ENCODE peak calls at places on chromosomes 3 and 15, in ten cellular contexts. L is Peyer's patch, K is IMR-90, O is stomach, T is spleen, C is testis, W is tibial nerve, J is gastrocnemius medialis, F is upper lobe of left lung, H is thyroid gland. Y is an unnamed sample.

GRCh38 chr3:179067291-179067690 is 4.3 kb downstream of the ZMAT3 start:
- DNase-seq in L (no peak), K (no peak), O (no peak), T (no peak), C (no peak), W (no peak), J (no peak), F (no peak), H (no peak), Y (no peak)

GRCh38 chr3:144942501-144943197 is 971.0 kb downstream of the DIPK2A start:
- DNase-seq in L (no peak), K (no peak), O (no peak), T (no peak), C (no peak), W (no peak), J (no peak), F (no peak), H (no peak), Y (no peak)

GRCh38 chr3:58333206-58334012 is 717 bp downstream of the PXK start:
- DNase-seq in L (peak), K (no peak), O (peak), T (peak), C (peak), W (no peak), J (no peak), F (peak), H (peak), Y (peak)

GRCh38 chr3:31495971-31496370 is 36.8 kb upstream of the STT3B start:
- DNase-seq in L (no peak), K (peak), O (no peak), T (no peak), C (no peak), W (no peak), J (no peak), F (no peak), H (no peak), Y (no peak)

GRCh38 chr15:39969871-39970270 is 36.0 kb downstream of the EIF2AK4 start:
- DNase-seq in L (peak), K (peak), O (peak), T (no peak), C (no peak), W (peak), J (no peak), F (peak), H (no peak), Y (peak)

GRCh38 chr15:78957416-78958093 is 12.7 kb upstream of the CTSH start:
- DNase-seq in L (no peak), K (no peak), O (no peak), T (no peak), C (no peak), W (no peak), J (no peak), F (no peak), H (no peak), Y (no peak)

GRCh38 chr3:72004749-72005292 is 219.9 kb upstream of the PROK2 start:
- DNase-seq in L (no peak), K (peak), O (no peak), T (no peak), C (no peak), W (no peak), J (no peak), F (no peak), H (no peak), Y (no peak)

GRCh38 chr15:99619712-99620111 is 53.9 kb downstream of the MEF2A start:
- DNase-seq in L (no peak), K (peak), O (no peak), T (no peak), C (no peak), W (no peak), J (no peak), F (no peak), H (no peak), Y (no peak)

GRCh38 chr15:57343526-57343925 is 32.8 kb upstream of the CGNL1 start:
- DNase-seq in L (no peak), K (no peak), O (no peak), T (no peak), C (no peak), W (no peak), J (no peak), F (no peak), H (no peak), Y (no peak)

GRCh38 chr15:94306700-94307650 is 75.6 kb downstream of the MCTP2 start:
- DNase-seq in L (no peak), K (peak), O (no peak), T (no peak), C (no peak), W (no peak), J (no peak), F (no peak), H (no peak), Y (no peak)

GRCh38 chr3:73663495-73663894 is 38.8 kb upstream of the PDZRN3 start:
- DNase-seq in L (no peak), K (no peak), O (no peak), T (no peak), C (no peak), W (no peak), J (no peak), F (no peak), H (no peak), Y (no peak)

GRCh38 chr3:184741798-184742675 is 30.2 kb upstream of the MAGEF1 start:
- DNase-seq in L (peak), K (no peak), O (peak), T (peak), C (no peak), W (no peak), J (no peak), F (no peak), H (no peak), Y (no peak)

GRCh38 chr15:65264877-65265430 is 21.7 kb downstream of the PARP16 start:
- DNase-seq in L (no peak), K (peak), O (no peak), T (no peak), C (no peak), W (no peak), J (no peak), F (no peak), H (no peak), Y (no peak)

GRCh38 chr3:159846255-159846654 is 142.4 kb upstream of the IL12A start:
- DNase-seq in L (no peak), K (no peak), O (no peak), T (no peak), C (no peak), W (no peak), J (no peak), F (no peak), H (no peak), Y (no peak)

DNA sequence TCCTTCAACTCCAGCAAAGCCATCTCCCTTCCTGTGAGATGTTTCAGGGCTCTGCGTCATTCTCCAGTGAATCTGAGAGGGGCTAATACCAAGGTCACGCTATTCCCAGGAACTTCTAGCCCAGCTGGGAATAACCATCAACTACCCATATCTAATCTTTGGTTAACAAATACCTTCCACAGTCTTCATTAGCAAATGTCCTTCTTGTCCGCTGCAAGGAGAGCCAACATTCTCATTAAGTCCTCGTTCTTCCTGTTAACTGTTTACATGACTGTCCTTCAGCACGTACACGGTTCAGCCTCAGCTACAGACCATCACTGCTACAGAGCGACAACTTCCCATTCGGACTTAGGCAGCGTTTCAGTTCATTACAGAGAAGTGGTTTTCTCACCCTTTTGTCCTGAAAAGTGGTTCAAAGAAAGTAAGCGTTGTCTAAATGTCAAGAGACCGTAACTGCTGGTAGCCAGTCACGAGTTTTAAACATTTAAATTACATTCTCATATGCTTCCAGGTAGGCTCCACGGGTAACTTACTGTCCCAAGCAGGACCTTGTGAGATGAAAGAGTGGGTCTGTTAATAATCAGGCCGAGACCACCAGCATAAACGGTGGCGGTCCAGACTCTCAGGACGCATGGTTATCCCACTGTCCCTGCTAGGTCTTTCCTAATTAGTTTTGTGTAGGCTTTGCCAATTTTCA is 63.9 kb downstream of the CHSY1 start:
- DNase-seq in L (no peak), K (peak), O (no peak), T (no peak), C (no peak), W (no peak), J (no peak), F (no peak), H (no peak), Y (no peak)
- H3K4me3 ChIP-seq in L (no peak), K (peak), O (peak), T (peak), C (peak), W (no peak), J (peak), F (peak), H (no peak), Y (no peak)

GRCh38 chr3:141737828-141738635 is at the start of gene RNF7:
- DNase-seq in L (peak), K (peak), O (peak), T (peak), C (peak), W (peak), J (peak), F (peak), H (peak), Y (peak)
- TF ChIP-seq POLR2A in L (peak), K (peak), O (no peak), T (peak), C (peak), W (peak), J (peak), F (peak), H (no peak), Y (peak)

GRCh38 chr15:29114277-29115092 is 155.1 kb downstream of the NSMCE3 start:
- DNase-seq in L (no peak), K (no peak), O (no peak), T (no peak), C (no peak), W (no peak), J (no peak), F (no peak), H (no peak), Y (no peak)

GRCh38 chr15:29116970-29117700 is 152.5 kb downstream of the NSMCE3 start:
- DNase-seq in L (no peak), K (no peak), O (no peak), T (no peak), C (no peak), W (no peak), J (no peak), F (no peak), H (no peak), Y (no peak)

GRCh38 chr15:29113336-29114276 is 156.0 kb downstream of the NSMCE3 start:
- DNase-seq in L (no peak), K (no peak), O (no peak), T (no peak), C (peak), W (no peak), J (no peak), F (no peak), H (no peak), Y (no peak)

GRCh38 chr15:29117778-29118177 is 151.8 kb downstream of the NSMCE3 start:
- DNase-seq in L (no peak), K (no peak), O (no peak), T (no peak), C (no peak), W (no peak), J (no peak), F (no peak), H (no peak), Y (no peak)

DNA sequence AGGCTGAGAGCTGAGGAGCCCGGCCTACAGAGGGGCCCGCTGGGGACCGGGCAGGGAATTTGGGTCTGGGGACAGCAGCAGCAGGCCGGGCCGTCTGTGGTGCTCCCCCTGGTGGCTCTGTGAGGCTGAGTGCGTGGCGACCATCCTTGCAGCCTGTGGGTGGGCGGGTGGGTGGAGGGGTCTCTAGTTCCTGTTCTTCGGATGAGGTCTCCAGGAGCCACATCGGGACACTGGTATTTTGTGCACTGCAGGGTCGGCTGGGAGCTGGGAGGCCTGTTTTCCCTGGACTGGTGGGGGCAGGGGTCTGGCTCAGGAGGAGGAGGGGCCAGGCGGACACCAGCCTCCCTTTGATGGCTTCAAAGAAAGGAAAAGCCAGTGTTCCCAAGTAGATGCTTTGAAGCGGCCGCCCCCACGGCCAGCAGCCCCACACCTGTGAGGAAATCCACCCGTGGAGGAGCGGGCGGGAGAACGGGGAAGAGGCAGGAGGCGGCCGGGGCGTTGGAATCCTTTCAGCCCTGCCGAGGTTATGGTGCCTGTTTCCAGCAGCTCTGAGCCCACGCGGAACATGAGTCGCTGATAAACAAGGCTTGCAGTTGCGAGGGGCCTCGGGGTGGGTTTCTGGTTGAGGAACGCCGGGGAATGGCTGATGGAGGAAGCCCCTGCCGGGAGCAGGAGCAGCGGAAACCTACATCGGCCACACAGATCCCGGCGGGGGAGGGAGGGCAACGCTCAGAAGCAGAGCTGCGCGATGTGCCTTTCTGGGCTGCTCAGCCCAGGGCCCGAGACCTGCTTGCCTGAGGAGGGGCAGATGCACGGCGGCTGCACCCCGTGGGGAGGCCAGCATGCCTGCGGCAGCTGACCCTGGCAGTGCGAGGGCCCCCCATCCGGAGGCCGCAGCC is 154.3 kb downstream of the NSMCE3 start:
- DNase-seq in L (no peak), K (no peak), O (no peak), T (no peak), C (peak), W (no peak), J (no peak), F (no peak), H (peak), Y (no peak)
- TF ChIP-seq CTCF in L (no peak), K (peak), O (no peak), T (no peak), C (peak), W (peak), J (no peak), F (no peak), H (peak), Y (no peak)

GRCh38 chr15:62485170-62485720 is 320.2 kb upstream of the C2CD4B start:
- DNase-seq in L (no peak), K (no peak), O (no peak), T (no peak), C (no peak), W (no peak), J (no peak), F (no peak), H (no peak), Y (no peak)
- H3K4me3 ChIP-seq in L (no peak), K (no peak), O (no peak), T (no peak), C (no peak), W (no peak), J (no peak), F (no peak), H (no peak), Y (no peak)

GRCh38 chr3:182795383-182795782 is 2.1 kb downstream of the ATP11B start:
- DNase-seq in L (peak), K (no peak), O (no peak), T (no peak), C (no peak), W (no peak), J (no peak), F (peak), H (no peak), Y (no peak)

GRCh38 chr3:182792901-182793662 is at the start of gene ATP11B:
- DNase-seq in L (peak), K (peak), O (peak), T (peak), C (peak), W (peak), J (peak), F (peak), H (peak), Y (peak)

GRCh38 chr3:182794455-182794773 is 1.1 kb downstream of the ATP11B start:
- DNase-seq in L (no peak), K (no peak), O (no peak), T (no peak), C (no peak), W (no peak), J (no peak), F (no peak), H (no peak), Y (no peak)

GRCh38 chr3:182794806-182795369 is 1.6 kb downstream of the ATP11B start:
- DNase-seq in L (no peak), K (peak), O (no peak), T (no peak), C (no peak), W (no peak), J (no peak), F (no peak), H (no peak), Y (no peak)

DNA sequence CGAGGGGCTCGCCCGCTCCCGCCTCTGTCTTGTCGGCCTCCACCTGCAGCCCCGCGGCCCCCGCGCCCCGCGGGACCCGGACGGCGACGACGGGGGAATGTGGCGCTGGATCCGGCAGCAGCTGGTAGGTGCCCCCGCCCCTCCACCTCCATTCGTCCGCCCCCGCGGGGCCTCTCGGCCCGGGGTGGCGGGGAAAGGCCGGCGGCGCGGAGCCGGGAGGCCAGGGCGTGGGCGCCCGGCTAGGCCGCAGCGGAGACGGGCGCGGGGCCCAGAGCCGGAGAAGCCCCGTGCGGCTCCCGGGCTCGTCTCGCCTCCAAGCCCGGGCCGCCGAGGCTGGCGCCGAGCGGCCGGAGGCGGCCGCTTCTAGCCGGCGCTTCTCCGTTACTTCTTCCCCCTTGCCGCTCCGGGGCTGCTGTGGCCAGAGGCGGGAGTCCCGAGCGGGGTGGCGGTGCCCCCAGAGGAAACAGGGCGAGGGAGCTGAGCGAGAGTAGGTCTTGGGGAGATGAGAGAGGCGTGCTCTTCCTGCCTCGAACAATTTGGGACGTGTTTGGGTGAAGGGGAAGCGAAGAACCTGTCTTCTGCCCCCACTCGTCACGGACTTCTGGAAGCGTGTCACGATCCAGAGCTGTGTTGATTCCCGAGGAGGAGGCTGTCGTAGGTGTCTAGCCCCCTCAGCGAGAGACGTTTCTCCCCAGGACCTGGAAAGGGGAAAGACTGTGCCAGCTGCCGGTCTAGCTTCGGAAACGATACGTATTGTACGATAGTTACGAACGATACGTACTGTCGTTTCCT is 555 bp downstream of the ATP11B start:
- DNase-seq in L (peak), K (peak), O (peak), T (peak), C (peak), W (peak), J (peak), F (peak), H (peak), Y (peak)
- TF ChIP-seq POLR2A in L (peak), K (peak), O (no peak), T (no peak), C (no peak), W (no peak), J (peak), F (peak), H (peak), Y (peak)

DNA sequence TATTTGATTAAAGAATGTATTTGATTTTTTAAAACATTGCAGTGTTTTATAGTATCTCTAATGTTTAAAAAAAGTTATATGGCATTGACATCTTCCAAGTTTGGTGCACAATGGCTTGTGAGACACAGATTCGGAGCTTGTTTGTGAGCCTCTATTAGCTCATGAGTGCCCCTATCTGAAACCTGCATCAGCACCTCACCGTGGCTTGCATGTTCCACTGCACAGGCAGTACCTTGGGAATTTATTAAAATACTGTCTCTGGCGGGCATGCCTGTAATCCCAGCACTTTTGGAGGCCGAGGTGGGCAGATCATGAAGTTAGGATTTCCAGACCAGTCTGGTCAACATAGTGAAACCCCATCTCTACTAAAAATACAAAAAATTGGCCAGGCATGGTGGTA is 6.8 kb upstream of the RTP2 start:
- DNase-seq in L (no peak), K (no peak), O (no peak), T (no peak), C (no peak), W (no peak), J (no peak), F (no peak), H (no peak), Y (no peak)
- TF ChIP-seq CTCF in L (no peak), K (peak), O (no peak), T (no peak), C (no peak), W (no peak), J (no peak), F (no peak), H (no peak), Y (no peak)

GRCh38 chr3:15629860-15630597 is 28.5 kb downstream of the BTD start:
- DNase-seq in L (peak), K (peak), O (peak), T (no peak), C (peak), W (peak), J (peak), F (peak), H (peak), Y (peak)
- H3K4me3 ChIP-seq in L (no peak), K (peak), O (peak), T (peak), C (no peak), W (no peak), J (peak), F (peak), H (no peak), Y (no peak)

GRCh38 chr3:114886945-114887344 is 260.1 kb downstream of the ZBTB20 start:
- DNase-seq in L (no peak), K (no peak), O (no peak), T (no peak), C (no peak), W (no peak), J (no peak), F (no peak), H (no peak), Y (no peak)
- TF ChIP-seq POLR2A in L (no peak), K (no peak), O (no peak), T (no peak), C (no peak), W (no peak), J (no peak), F (no peak), H (no peak), Y (no peak)